ENCODE peak calls at places on chromosomes 13 and 19, in five cellular contexts. T is endodermal cell, H is fibroblast of the aortic adventitia, K is colonic mucosa, S is stomach. D is an unnamed sample.

GRCh38 chr13:92951273-92951820 is 275.3 kb upstream of the GPC6 start:
- DNase-seq in T (no peak), H (peak; percentile 17), K (no peak), S (no peak), D (no peak)

GRCh38 chr19:33302974-33303790 is 848 bp upstream of the CEBPA start:
- DNase-seq in T (peak; percentile 88), H (peak; percentile 57), K (no peak), S (peak; percentile 62), D (peak; percentile 81)

GRCh38 chr13:47136659-47136975 is 239.8 kb upstream of the HTR2A start:
- DNase-seq in T (no peak), H (no peak), K (no peak), S (no peak), D (no peak)

GRCh38 chr19:55488986-55489710 is 912 bp downstream of the SSC5D start:
- DNase-seq in T (peak; percentile 55), H (peak; percentile 31), K (no peak), S (no peak), D (no peak)

GRCh38 chr19:10454267-10454666 is 33.9 kb downstream of the PDE4A start:
- DNase-seq in T (peak; percentile 85), H (no peak), K (no peak), S (no peak), D (no peak)

GRCh38 chr13:110366733-110367132 is 59.6 kb downstream of the COL4A2 start:
- DNase-seq in T (no peak), H (no peak), K (no peak), S (no peak), D (no peak)

GRCh38 chr13:86585826-86586225 is 786.6 kb upstream of the SLITRK6 start:
- DNase-seq in T (no peak), H (peak; percentile 90), K (peak; percentile 36), S (no peak), D (peak; percentile 1)

GRCh38 chr13:113761136-113761535 is 2.1 kb downstream of the TMEM255B start:
- DNase-seq in T (peak; percentile 27), H (no peak), K (no peak), S (peak; percentile 14), D (no peak)

GRCh38 chr19:55261671-55262126 is 2.9 kb upstream of the PPP6R1 start:
- DNase-seq in T (peak; percentile 69), H (no peak), K (no peak), S (no peak), D (no peak)

GRCh38 chr19:33472696-33473624 is 48.6 kb downstream of the PEPD start:
- DNase-seq in T (peak; percentile 40), H (peak; percentile 81), K (no peak), S (no peak), D (peak; percentile 91)

DNA sequence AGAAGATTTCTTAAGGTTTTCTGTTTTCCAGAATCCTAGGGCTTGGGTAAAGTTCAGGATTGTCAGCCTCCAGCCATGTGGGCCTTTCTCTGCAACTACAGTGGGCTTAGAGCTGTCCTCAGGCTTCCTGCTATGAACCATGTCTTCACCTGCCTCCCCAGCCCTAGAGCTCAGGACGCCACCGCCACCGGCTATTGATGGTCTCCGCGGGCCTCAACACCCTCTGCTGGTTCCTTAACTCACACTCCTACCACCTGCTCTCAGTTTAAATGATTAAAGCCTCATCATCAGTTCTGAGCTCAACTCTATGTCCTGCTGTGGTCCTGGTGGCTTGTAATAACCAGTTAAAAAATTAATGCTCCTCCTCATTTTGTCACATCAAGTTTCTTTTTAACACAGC is 221.0 kb downstream of the EFNB2 start:
- DNase-seq in T (peak; percentile 61), H (no peak), K (no peak), S (no peak), D (no peak)
- TF ChIP-seq CTCF in T (peak; percentile 52), H (no peak), K (no peak), S (no peak), D (no peak)

GRCh38 chr19:49890349-49891311 is 6.1 kb downstream of the IL4I1 start:
- DNase-seq in T (peak; percentile 93), H (no peak), K (peak; percentile 69), S (peak; percentile 57), D (peak; percentile 52)
- H3K4me3 ChIP-seq in T (no peak overlapping the region), H (peak overlapping the region; percentile 28), K (peak overlapping the region; percentile 41), S (peak overlapping the region; percentile 32), D (peak overlapping the region; percentile 18)

DNA sequence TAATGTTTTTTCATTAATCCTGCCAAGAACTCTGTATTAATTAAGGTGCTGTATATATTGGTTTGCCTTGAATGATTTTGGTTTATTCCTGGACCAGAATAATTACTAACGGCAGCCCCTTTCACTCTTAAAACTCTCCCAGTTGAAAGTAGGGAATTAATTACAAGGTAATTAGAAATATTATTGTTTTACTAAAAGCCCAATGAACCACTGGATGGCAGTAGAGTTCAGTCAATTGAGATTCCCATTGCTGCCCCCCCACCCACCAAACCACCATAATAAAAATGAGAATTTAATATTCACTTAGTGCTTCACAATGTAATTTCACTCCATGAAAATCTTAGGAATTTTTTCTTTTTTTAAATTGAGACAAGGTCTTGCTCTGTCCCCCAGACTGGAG is 13.7 kb downstream of the WBP4 start:
- DNase-seq in T (no peak), H (peak; percentile 60), K (no peak), S (no peak), D (peak; percentile 67)
- TF ChIP-seq CTCF in T (peak; percentile 82), H (peak; percentile 52), K (no peak), S (no peak), D (peak; percentile 36)

GRCh38 chr19:48623556-48624066 is 4.3 kb downstream of the SPHK2 start:
- DNase-seq in T (no peak), H (no peak), K (no peak), S (no peak), D (peak; percentile 26)
- H3K4me3 ChIP-seq in T (peak overlapping the region; percentile 89), H (peak overlapping the region; percentile 60), K (peak overlapping the region; percentile 42), S (peak overlapping the region; percentile 23), D (peak overlapping the region; percentile 31)

DNA sequence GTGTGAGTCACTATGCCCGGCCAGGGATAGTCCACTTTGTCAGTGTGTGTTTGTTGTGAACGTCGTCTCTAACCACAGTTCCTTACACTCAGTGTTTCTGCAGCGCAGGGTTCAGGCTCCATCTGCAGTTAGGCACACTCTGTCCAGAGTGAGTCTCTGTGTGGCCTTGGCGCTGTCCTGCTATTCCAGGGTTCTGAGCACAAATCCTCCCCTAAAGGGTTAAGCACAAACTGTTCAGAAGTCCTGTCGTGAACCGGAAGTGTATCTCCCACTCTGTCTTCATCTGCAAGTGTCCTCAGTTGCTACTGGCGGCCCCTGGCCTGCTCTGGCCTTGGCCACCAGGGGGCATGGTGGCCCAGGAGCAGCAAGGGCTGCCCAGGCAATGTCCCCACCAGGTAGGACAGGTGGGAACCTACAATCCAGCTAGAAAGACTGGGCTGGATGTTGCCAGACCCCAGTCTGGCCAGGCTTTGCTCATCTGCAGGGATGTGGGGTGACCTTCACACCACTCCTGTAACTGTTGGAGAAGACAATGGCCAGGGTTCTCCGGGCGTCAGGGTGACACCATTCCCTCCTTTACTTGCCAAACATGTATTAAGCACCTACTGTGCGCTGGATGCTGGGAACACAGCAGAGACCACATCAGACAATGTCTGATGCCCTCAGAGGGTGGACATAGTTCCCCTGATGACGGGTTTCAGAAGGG is 38.6 kb upstream of the GATAD2A start:
- DNase-seq in T (peak; percentile 95), H (peak; percentile 58), K (peak; percentile 81), S (peak; percentile 86), D (peak; percentile 77)
- TF ChIP-seq CTCF in T (peak; percentile 99), H (peak; percentile 97), K (peak; percentile 99), S (no peak), D (peak; percentile 97)

GRCh38 chr19:21463449-21464105 is 41.8 kb upstream of the ZNF429 start:
- DNase-seq in T (peak; percentile 97), H (no peak), K (peak; percentile 70), S (peak; percentile 41), D (no peak)
- H3K4me3 ChIP-seq in T (peak overlapping the region; percentile 87), H (no peak overlapping the region), K (peak overlapping the region; percentile 16), S (peak overlapping the region; percentile 29), D (no peak overlapping the region)

DNA sequence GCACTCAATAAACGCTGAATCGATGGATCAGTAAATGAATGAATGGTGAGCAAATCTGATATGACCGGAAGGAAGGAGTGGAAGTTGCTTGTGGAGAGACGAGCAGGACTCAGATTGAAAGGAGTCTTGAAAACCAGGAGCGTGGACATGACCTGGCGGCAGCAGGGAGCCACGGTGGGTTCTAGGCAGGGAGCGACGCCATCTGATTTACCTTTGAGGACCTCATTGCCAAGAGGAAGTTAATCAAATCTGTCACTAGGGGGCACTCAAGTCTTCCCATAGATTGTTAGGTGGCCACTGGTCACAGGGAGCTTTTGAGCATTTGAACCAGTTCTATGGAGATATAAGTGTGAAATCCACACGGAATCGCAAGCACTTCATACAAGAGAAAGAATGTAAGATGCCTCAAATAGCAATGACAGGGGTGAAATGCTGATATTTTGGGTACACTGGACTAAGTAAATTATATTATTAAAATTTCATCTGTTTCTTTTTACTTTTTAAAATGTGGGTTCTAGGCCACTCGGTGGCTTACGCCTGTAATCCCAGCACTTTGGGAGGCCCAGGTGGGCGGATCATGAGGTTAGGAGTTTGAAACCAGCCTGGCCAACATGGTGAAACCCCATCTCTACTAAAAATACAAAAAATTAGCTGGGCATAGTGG is 9.2 kb upstream of the FBN3 start:
- DNase-seq in T (peak; percentile 80), H (peak; percentile 88), K (peak; percentile 49), S (peak; percentile 55), D (peak; percentile 79)
- TF ChIP-seq CTCF in T (peak; percentile 89), H (peak; percentile 65), K (peak; percentile 34), S (no peak), D (peak; percentile 39)

GRCh38 chr19:48102870-48103751 is 7.5 kb downstream of the PLA2G4C start:
- DNase-seq in T (peak; percentile 85), H (peak; percentile 63), K (peak; percentile 40), S (no peak), D (peak; percentile 61)
- H3K4me3 ChIP-seq in T (no peak overlapping the region), H (no peak overlapping the region), K (no peak overlapping the region), S (no peak overlapping the region), D (no peak overlapping the region)

DNA sequence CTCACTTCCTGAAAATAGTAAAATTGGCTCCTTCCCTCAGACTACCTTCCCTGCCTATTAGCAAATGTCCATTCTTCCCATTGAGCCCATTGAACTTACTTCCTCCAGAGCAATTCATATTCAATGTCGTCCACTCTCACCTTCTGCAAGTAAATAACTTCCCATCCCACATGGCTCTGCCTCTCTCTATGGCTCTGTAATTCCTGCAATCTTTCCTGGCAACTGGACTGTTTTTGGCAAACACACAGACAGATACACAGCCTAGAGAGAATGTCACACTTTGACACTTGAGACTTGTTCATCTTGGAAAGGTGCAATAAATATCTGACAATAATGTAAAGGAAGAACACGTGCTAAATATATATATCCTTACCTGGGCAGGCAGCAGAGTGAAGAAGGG is 18.3 kb downstream of the UQCRFS1 start:
- DNase-seq in T (no peak), H (no peak), K (no peak), S (no peak), D (no peak)
- TF ChIP-seq CTCF in T (no peak), H (no peak), K (no peak), S (no peak), D (no peak)